ENCODE peak calls at places on chromosome 13, in six cellular contexts. E is HT-29; O is T-helper 1 cell; H is amygdala; T is mucosa of gallbladder; M is stimulated activated CD4-positive, alpha-beta T cell treated with anti-CD3 and anti-CD28 coated beads, Interleukin-4, amount 100 ng/mL, for 1 hour. Z is an unnamed sample.

GRCh38 chr13:29162638-29163037 is 342.5 kb downstream of the MTUS2 start:
- DNase-seq in E (no peak), O (no peak), H (no peak), T (no peak), M (no peak), Z (no peak)

GRCh38 chr13:111460548-111461444 is 140.4 kb downstream of the TEX29 start:
- DNase-seq in E (peak; percentile 75), O (no peak), H (no peak), T (no peak), M (no peak), Z (peak; percentile 24)

GRCh38 chr13:29901714-29902631 is 51.6 kb upstream of the UBL3 start:
- DNase-seq in E (peak; percentile 52), O (no peak), H (no peak), T (peak; percentile 27), M (peak; percentile 27), Z (peak; percentile 49)

GRCh38 chr13:78241278-78241919 is 322.8 kb upstream of the EDNRB start:
- DNase-seq in E (peak; percentile 55), O (no peak), H (no peak), T (peak; percentile 10), M (peak; percentile 5), Z (peak; percentile 16)

GRCh38 chr13:78491978-78492377 is 111.4 kb downstream of the POU4F1 start:
- DNase-seq in E (no peak), O (no peak), H (no peak), T (no peak), M (no peak), Z (no peak)

GRCh38 chr13:83876546-83876945 is 5.7 kb downstream of the SLITRK1 start:
- DNase-seq in E (no peak), O (no peak), H (no peak), T (no peak), M (no peak), Z (no peak)

GRCh38 chr13:75566658-75567057 is 17.1 kb downstream of the UCHL3 start:
- DNase-seq in E (peak; percentile 56), O (no peak), H (no peak), T (no peak), M (no peak), Z (no peak)

GRCh38 chr13:27976362-27977177 is 7.5 kb upstream of the CDX2 start:
- DNase-seq in E (no peak), O (no peak), H (no peak), T (no peak), M (no peak), Z (no peak)

GRCh38 chr13:110261166-110262081 is 45.5 kb downstream of the COL4A1 start:
- DNase-seq in E (no peak), O (no peak), H (no peak), T (no peak), M (no peak), Z (peak; percentile 6)

GRCh38 chr13:76890036-76890435 is 3.8 kb upstream of the KCTD12 start:
- DNase-seq in E (no peak), O (no peak), H (no peak), T (no peak), M (no peak), Z (no peak)

GRCh38 chr13:87052731-87053130 is 618.4 kb upstream of the SLITRK5 start:
- DNase-seq in E (no peak), O (no peak), H (no peak), T (no peak), M (no peak), Z (no peak)

GRCh38 chr13:49779721-49780120 is 12.8 kb downstream of the KPNA3 start:
- DNase-seq in E (no peak), O (no peak), H (no peak), T (no peak), M (no peak), Z (no peak)

GRCh38 chr13:84844473-84844872 is 954.7 kb downstream of the SLITRK6 start:
- DNase-seq in E (peak; percentile 67), O (no peak), H (no peak), T (no peak), M (no peak), Z (peak; percentile 4)

GRCh38 chr13:76798037-76798436 is 88.2 kb downstream of the KCTD12 start:
- DNase-seq in E (no peak), O (no peak), H (no peak), T (no peak), M (no peak), Z (no peak)

GRCh38 chr13:113364371-113364932 is 522 bp upstream of the GRTP1 start:
- DNase-seq in E (no peak), O (no peak), H (no peak), T (no peak), M (no peak), Z (no peak)

GRCh38 chr13:75426421-75426820 is 55.5 kb downstream of the TBC1D4 start:
- DNase-seq in E (no peak), O (no peak), H (no peak), T (no peak), M (no peak), Z (no peak)

GRCh38 chr13:42272115-42272756 is at the start of gene AKAP11:
- DNase-seq in E (peak; percentile 58), O (peak; percentile 22), H (peak; percentile 42), T (peak; percentile 23), M (peak; percentile 51), Z (peak; percentile 29)

GRCh38 chr13:72751220-72751619 is 23.5 kb downstream of the BORA start:
- DNase-seq in E (no peak), O (no peak), H (no peak), T (no peak), M (no peak), Z (no peak)

GRCh38 chr13:112783946-112784500 is 94.2 kb downstream of the ATP11A start:
- DNase-seq in E (no peak), O (no peak), H (no peak), T (no peak), M (no peak), Z (no peak)

GRCh38 chr13:33153421-33154381 is 131.9 kb downstream of the STARD13 start:
- DNase-seq in E (peak; percentile 75), O (no peak), H (no peak), T (no peak), M (no peak), Z (no peak)

GRCh38 chr13:21657538-21657937 is 13.3 kb upstream of the FGF9 start:
- DNase-seq in E (peak; percentile 54), O (no peak), H (no peak), T (no peak), M (no peak), Z (no peak)

GRCh38 chr13:106349080-106349841 is 186.2 kb downstream of the EFNB2 start:
- DNase-seq in E (peak; percentile 76), O (no peak), H (no peak), T (peak; percentile 18), M (no peak), Z (peak; percentile 15)

GRCh38 chr13:52695856-52696255 is 43.2 kb downstream of the SUGT1 start:
- DNase-seq in E (no peak), O (no peak), H (no peak), T (no peak), M (no peak), Z (no peak)

GRCh38 chr13:38781539-38781938 is 94.7 kb downstream of the FREM2 start:
- DNase-seq in E (no peak), O (no peak), H (no peak), T (no peak), M (no peak), Z (no peak)

GRCh38 chr13:47598340-47598911 is 402.6 kb downstream of the SUCLA2 start:
- DNase-seq in E (peak; percentile 51), O (no peak), H (no peak), T (no peak), M (no peak), Z (no peak)

GRCh38 chr13:47076536-47076935 is 179.7 kb upstream of the HTR2A start:
- DNase-seq in E (peak; percentile 10), O (no peak), H (no peak), T (no peak), M (no peak), Z (no peak)

GRCh38 chr13:19852766-19853165 is 10.7 kb downstream of the ZMYM5 start:
- DNase-seq in E (no peak), O (no peak), H (no peak), T (no peak), M (no peak), Z (no peak)

GRCh38 chr13:45456196-45456972 is 8.4 kb upstream of the COG3 start:
- DNase-seq in E (no peak), O (no peak), H (no peak), T (no peak), M (no peak), Z (no peak)

GRCh38 chr13:20221772-20222171 is 10.3 kb downstream of the GJB6 start:
- DNase-seq in E (no peak), O (no peak), H (no peak), T (no peak), M (no peak), Z (no peak)

GRCh38 chr13:51729853-51730553 is 74.0 kb downstream of the DHRS12 start:
- DNase-seq in E (no peak), O (no peak), H (no peak), T (peak; percentile 34), M (peak; percentile 21), Z (peak; percentile 34)

GRCh38 chr13:33132644-33133440 is 116.6 kb downstream of the KL start:
- DNase-seq in E (no peak), O (no peak), H (no peak), T (no peak), M (no peak), Z (no peak)

GRCh38 chr13:27026396-27026795 is 145.2 kb downstream of the USP12 start:
- DNase-seq in E (no peak), O (no peak), H (no peak), T (no peak), M (no peak), Z (no peak)

GRCh38 chr13:114088234-114088633 is 44.2 kb downstream of the RASA3 start:
- DNase-seq in E (no peak), O (no peak), H (no peak), T (no peak), M (no peak), Z (no peak)

GRCh38 chr13:24863748-24864540 is 100.0 kb downstream of the RNF17 start:
- DNase-seq in E (no peak), O (no peak), H (no peak), T (no peak), M (no peak), Z (no peak)